ENCODE peak calls at places on chromosomes 5 and 9, in four cellular contexts. One of them, this sample, is unnamed.

GRCh38 chr9:101495810-101496209 is 37.8 kb upstream of the RNF20 start:
- DNase-seq in uterus: no peak
- DNase-seq in stomach: no peak
- DNase-seq in mucosa of descending colon: no peak
- DNase-seq in this sample: no peak

GRCh38 chr9:98410185-98410697 is 154.8 kb upstream of the TBC1D2 start:
- DNase-seq in uterus: no peak
- DNase-seq in stomach: no peak
- DNase-seq in mucosa of descending colon: no peak
- DNase-seq in this sample: no peak

GRCh38 chr5:59956130-59956773 is 62.7 kb upstream of the PDE4D start:
- DNase-seq in uterus: no peak
- DNase-seq in stomach: no peak
- DNase-seq in mucosa of descending colon: no peak
- DNase-seq in this sample: no peak

GRCh38 chr5:103041071-103041676 is 78.8 kb downstream of the GIN1 start:
- DNase-seq in uterus: no peak
- DNase-seq in stomach: no peak
- DNase-seq in mucosa of descending colon: no peak
- DNase-seq in this sample: no peak

GRCh38 chr5:142495561-142495960 is 170.7 kb upstream of the SPRY4 start:
- DNase-seq in uterus: no peak
- DNase-seq in stomach: no peak
- DNase-seq in mucosa of descending colon: no peak
- DNase-seq in this sample: no peak

GRCh38 chr5:3595102-3595961 is at the start of gene IRX1:
- DNase-seq in uterus: no peak
- DNase-seq in stomach: no peak
- DNase-seq in mucosa of descending colon: no peak
- DNase-seq in this sample: no peak

GRCh38 chr5:148584103-148584502 is 70.2 kb downstream of the HTR4 start:
- DNase-seq in uterus: no peak
- DNase-seq in stomach: no peak
- DNase-seq in mucosa of descending colon: no peak
- DNase-seq in this sample: no peak

GRCh38 chr9:122446819-122447484 is 30.8 kb downstream of the OR1J1 start:
- DNase-seq in uterus: no peak
- DNase-seq in stomach: no peak
- DNase-seq in mucosa of descending colon: no peak
- DNase-seq in this sample: no peak

GRCh38 chr9:134774991-134775540 is 105.5 kb upstream of the FCN2 start:
- DNase-seq in uterus: no peak
- DNase-seq in stomach: no peak
- DNase-seq in mucosa of descending colon: no peak
- DNase-seq in this sample: no peak

GRCh38 chr5:143213851-143214363 is 189.6 kb downstream of the NR3C1 start:
- DNase-seq in uterus: no peak
- DNase-seq in stomach: no peak
- DNase-seq in mucosa of descending colon: no peak
- DNase-seq in this sample: no peak

DNA sequence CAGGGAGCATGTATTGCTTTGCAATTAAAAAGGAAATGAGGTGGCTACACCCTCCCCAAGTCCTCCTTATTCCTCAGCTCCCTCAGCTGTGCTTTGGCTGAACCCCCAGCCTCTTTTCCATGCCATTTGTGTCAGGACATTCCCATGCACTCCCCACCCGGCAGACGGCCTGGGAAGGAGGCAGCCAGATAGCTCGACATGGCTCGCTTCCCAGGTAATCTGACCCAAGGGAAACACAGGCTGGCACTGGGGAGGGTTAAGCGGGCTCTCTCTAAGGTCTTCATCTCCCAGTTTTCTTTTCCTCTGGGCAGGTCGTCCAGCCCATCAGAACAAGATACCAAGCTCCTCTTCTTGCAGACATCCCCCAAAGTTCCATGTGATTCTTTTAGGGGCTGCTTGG is 31.2 kb downstream of the BTNL9 start:
- DNase-seq in uterus: no peak
- DNase-seq in stomach: no peak
- DNase-seq in mucosa of descending colon: no peak
- DNase-seq in this sample: peak; percentile 62
- H3K36me3 ChIP-seq in uterus: no peaks in the 10 kb centered on the region
- H3K36me3 ChIP-seq in stomach: no peaks in the 10 kb centered on the region
- H3K36me3 ChIP-seq in mucosa of descending colon: no peaks in the 10 kb centered on the region
- H3K36me3 ChIP-seq in this sample: no peaks in the 10 kb centered on the region

DNA sequence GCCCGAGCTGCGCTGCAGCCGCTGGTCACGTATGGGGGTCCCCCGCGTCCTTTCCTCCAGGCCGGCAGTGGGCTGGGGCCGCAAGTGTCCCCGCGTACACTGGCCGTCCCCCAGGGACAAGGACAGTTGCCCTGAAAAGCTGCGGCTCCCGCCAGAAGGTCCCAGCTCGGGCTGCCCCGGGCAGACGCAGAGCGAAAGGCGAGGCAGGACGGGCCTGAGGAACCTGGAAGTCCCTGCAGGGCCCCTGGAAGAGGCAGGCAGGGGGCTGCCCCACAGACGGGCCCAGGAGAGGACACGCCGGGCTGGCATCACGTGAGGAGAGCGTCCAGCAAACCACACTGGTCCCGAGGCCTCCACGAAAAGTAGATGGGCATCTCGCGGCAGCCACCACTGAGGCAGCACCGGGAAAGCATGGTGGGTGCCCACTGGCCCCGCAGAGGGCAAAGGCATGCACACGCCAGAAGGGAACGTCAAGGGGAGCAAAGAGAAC is 3.2 kb upstream of the NKD2 start:
- DNase-seq in uterus: no peak
- DNase-seq in stomach: peak; percentile 21
- DNase-seq in mucosa of descending colon: peak; percentile 29
- DNase-seq in this sample: no peak
- H3K4me3 ChIP-seq in uterus: peak overlapping the region; percentile 29
- H3K4me3 ChIP-seq in stomach: peak overlapping the region; percentile 52
- H3K4me3 ChIP-seq in mucosa of descending colon: no peak overlapping the region
- H3K4me3 ChIP-seq in this sample: peak overlapping the region; percentile 73

DNA sequence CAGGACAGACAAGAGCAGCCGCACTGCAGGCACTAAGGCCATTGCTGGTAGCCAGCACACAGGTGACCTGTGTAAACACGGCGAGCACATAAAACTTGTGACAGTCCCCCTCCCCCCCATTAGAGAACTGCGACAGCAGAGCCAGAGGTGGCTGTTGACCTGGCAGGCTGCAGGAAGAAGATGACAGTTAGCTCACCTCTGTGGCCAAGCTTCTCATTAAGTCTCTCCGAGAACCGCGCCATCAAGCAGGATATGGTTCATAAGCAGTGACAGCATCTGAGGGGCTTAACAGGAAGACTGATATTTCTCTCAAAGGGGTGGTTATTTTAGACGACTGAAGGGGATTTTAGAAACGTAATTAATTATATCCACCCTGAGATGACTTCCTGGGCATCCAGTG is 5.2 kb downstream of the SURF4 start:
- DNase-seq in uterus: no peak
- DNase-seq in stomach: no peak
- DNase-seq in mucosa of descending colon: no peak
- DNase-seq in this sample: no peak
- H3K4me1 ChIP-seq in uterus: peaks cover 14% of the 10 kb centered on the region
- H3K4me1 ChIP-seq in stomach: peaks cover 88% of the 10 kb centered on the region
- H3K4me1 ChIP-seq in mucosa of descending colon: peaks cover 50% of the 10 kb centered on the region
- H3K4me1 ChIP-seq in this sample: peaks cover 80% of the 10 kb centered on the region

GRCh38 chr9:37964740-37965081 is 60.8 kb upstream of the SLC25A51 start:
- DNase-seq in uterus: no peak
- DNase-seq in stomach: no peak
- DNase-seq in mucosa of descending colon: peak; percentile 39
- DNase-seq in this sample: no peak
- H3K36me3 ChIP-seq in uterus: no peaks in the 10 kb centered on the region
- H3K36me3 ChIP-seq in stomach: no peaks in the 10 kb centered on the region
- H3K36me3 ChIP-seq in mucosa of descending colon: no peaks in the 10 kb centered on the region
- H3K36me3 ChIP-seq in this sample: no peaks in the 10 kb centered on the region

DNA sequence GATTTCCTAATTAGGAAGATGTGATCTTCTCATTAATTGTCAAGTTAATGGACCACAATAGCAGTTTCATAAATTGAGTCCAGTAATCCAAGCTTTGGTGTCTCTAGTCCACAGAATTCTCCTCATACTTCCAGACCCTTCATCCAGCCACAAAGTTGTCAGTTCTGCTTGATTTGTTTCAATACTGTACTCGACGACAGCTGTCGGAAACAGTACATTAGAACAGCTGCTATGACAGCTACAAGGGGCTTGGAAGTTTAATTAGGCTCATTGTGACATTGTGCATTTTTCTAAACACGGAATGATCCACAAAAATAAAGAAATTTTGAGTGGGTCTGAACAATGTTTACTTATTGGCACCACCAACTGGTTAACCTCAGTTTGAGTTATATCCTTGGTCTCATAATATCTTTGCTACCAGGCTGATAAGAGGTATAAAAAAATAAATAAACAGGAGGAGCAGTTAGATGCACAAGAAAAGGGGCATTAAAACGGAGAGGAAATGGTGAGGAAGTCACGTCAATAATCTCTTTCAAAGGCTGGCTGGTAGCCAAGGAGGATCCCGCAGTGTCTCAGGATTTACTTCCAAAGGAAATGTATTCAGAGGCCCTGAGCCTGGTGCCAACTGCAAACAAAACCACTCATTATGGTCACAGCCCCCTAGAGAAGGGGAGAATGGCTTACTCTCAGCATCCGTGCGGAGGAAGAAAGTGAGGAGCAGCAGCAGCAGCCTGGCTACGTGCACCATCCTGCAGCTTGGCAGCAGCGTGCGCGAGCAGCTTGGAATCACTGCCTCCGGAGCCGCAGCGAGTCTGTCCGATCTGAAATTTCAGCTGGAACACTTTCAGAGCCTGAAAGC is 933.7 kb upstream of the DMAC1 start:
- DNase-seq in uterus: peak; percentile 26
- DNase-seq in stomach: no peak
- DNase-seq in mucosa of descending colon: no peak
- DNase-seq in this sample: no peak
- H3K4me3 ChIP-seq in uterus: no peak overlapping the region
- H3K4me3 ChIP-seq in stomach: peak overlapping the region; percentile 3
- H3K4me3 ChIP-seq in mucosa of descending colon: no peak overlapping the region
- H3K4me3 ChIP-seq in this sample: peak overlapping the region; percentile 23

DNA sequence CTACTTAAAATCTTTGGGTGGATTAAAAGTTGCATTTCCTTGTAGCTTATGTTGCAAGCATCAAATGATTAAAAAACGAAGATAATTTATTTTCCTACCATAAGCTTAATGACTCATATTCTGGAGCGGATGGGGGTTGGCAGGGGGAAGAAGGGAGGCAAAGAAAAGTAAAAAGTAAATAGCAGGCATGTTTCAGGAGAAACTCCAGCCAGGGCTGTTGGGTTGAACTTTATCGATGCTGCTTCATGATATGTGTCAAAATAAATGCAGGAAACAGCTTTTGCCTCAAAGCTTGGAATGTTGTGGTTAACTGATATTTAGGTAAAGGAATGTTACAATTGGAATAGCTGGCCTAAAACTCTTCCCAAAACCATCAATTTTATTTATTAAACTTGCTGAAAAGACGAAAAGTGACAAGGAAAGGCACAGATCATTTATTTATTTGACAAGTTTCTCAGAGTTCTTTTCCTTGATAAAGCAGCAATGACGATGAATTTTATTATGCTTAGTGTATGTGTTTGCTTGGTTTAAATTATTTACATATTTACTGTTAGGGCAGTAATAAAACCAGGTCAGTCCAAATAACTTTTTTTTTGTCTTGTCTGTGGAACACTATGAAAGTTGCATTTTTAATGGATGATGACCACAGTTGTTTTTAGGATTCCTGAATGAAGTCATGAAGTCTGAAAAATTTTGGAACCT is 177.9 kb downstream of the PCSK1 start:
- DNase-seq in uterus: no peak
- DNase-seq in stomach: peak; percentile 31
- DNase-seq in mucosa of descending colon: no peak
- DNase-seq in this sample: no peak
- H3K4me1 ChIP-seq in uterus: no peaks in the 10 kb centered on the region
- H3K4me1 ChIP-seq in stomach: peaks cover 7% of the 10 kb centered on the region
- H3K4me1 ChIP-seq in mucosa of descending colon: no peaks in the 10 kb centered on the region
- H3K4me1 ChIP-seq in this sample: peaks cover 22% of the 10 kb centered on the region

GRCh38 chr5:136052692-136053335 is 24.0 kb downstream of the TGFBI start:
- DNase-seq in uterus: no peak
- DNase-seq in stomach: no peak
- DNase-seq in mucosa of descending colon: no peak
- DNase-seq in this sample: no peak
- H3K36me3 ChIP-seq in uterus: no peaks in the 10 kb centered on the region
- H3K36me3 ChIP-seq in stomach: peaks cover 27% of the 10 kb centered on the region
- H3K36me3 ChIP-seq in mucosa of descending colon: no peaks in the 10 kb centered on the region
- H3K36me3 ChIP-seq in this sample: peaks cover 47% of the 10 kb centered on the region

GRCh38 chr5:176646049-176646706 is 1.1 kb upstream of the TSPAN17 start:
- DNase-seq in uterus: no peak
- DNase-seq in stomach: no peak
- DNase-seq in mucosa of descending colon: no peak
- DNase-seq in this sample: no peak
- H3K4me3 ChIP-seq in uterus: no peak overlapping the region
- H3K4me3 ChIP-seq in stomach: no peak overlapping the region
- H3K4me3 ChIP-seq in mucosa of descending colon: no peak overlapping the region
- H3K4me3 ChIP-seq in this sample: peak overlapping the region; percentile 84